ENCODE peak calls at places on chromosomes 1 and 21, in seven cellular contexts. T is astrocyte of the spinal cord, B is neural progenitor cell, N is BJ, K is GM20000, A is neural crest cell, E is stomach. D is an unnamed sample.

GRCh38 chr1:3924871-3925655 is 25.0 kb upstream of the C1orf174 start:
- DNase-seq in K (no peak), N (no peak), A (no peak), B (no peak), E (no peak), T (no peak), D (no peak)

GRCh38 chr21:41147096-41147978 is 20.6 kb upstream of the BACE2 start:
- DNase-seq in N (no peak), T (no peak), B (peak; percentile 56), K (no peak), E (no peak), A (no peak), D (no peak)

GRCh38 chr1:177164380-177165068 is at the start of gene ASTN1:
- DNase-seq in K (no peak), A (peak; percentile 49), T (no peak), N (no peak), E (no peak), B (peak; percentile 84), D (no peak)

GRCh38 chr1:177334856-177335255 is 164.1 kb downstream of the BRINP2 start:
- DNase-seq in T (no peak), E (no peak), A (no peak), B (no peak), K (no peak), N (no peak), D (no peak)

GRCh38 chr1:209769171-209769904 is 13.5 kb downstream of the TRAF3IP3 start:
- DNase-seq in A (no peak), K (peak; percentile 74), N (peak; percentile 53), T (peak; percentile 97), E (no peak), B (no peak), D (peak; percentile 92)

GRCh38 chr1:32817815-32818786 is 648 bp downstream of the S100PBP start:
- DNase-seq in N (no peak), K (no peak), T (peak; percentile 60), E (peak; percentile 72), B (peak; percentile 90), A (peak; percentile 61), D (peak; percentile 32)

GRCh38 chr21:41650526-41651145 is 116.2 kb downstream of the RIPK4 start:
- DNase-seq in T (no peak), A (no peak), E (no peak), N (no peak), K (no peak), B (no peak), D (no peak)

GRCh38 chr1:153510984-153511410 is 24.8 kb downstream of the S100A6 start:
- DNase-seq in T (peak; percentile 76), K (peak; percentile 86), A (peak; percentile 90), B (peak; percentile 92), E (peak; percentile 86), N (no peak), D (peak; percentile 66)

GRCh38 chr1:22702671-22703070 is 8.0 kb upstream of the EPHB2 start:
- DNase-seq in N (no peak), A (no peak), T (no peak), B (no peak), K (no peak), E (peak; percentile 43), D (no peak)

GRCh38 chr1:155200920-155201319 is 6.8 kb downstream of the THBS3 start:
- DNase-seq in E (no peak), T (no peak), A (no peak), N (no peak), B (no peak), K (no peak), D (no peak)

GRCh38 chr1:201964266-201964665 is 9.0 kb downstream of the TIMM17A start:
- DNase-seq in K (no peak), E (no peak), A (no peak), T (no peak), N (peak; percentile 41), B (no peak), D (peak; percentile 92)

GRCh38 chr1:52032785-52033131 is 852 bp downstream of the KTI12 start:
- DNase-seq in A (peak; percentile 8), E (peak; percentile 44), K (peak; percentile 55), N (no peak), T (peak; percentile 50), B (no peak), D (peak; percentile 49)

GRCh38 chr1:180178511-180179161 is 24.0 kb downstream of the QSOX1 start:
- DNase-seq in T (peak; percentile 52), E (peak; percentile 78), A (peak; percentile 84), K (peak; percentile 83), B (peak; percentile 75), N (no peak), D (peak; percentile 29)

GRCh38 chr1:32503153-32503552 is 36.1 kb upstream of the ZBTB8A start:
- DNase-seq in A (no peak), N (no peak), K (peak; percentile 4), B (no peak), T (no peak), E (no peak), D (no peak)

GRCh38 chr1:115771847-115772457 is 3.4 kb upstream of the CASQ2 start:
- DNase-seq in N (peak; percentile 37), E (peak; percentile 47), B (peak; percentile 86), K (peak; percentile 72), T (peak; percentile 83), A (peak; percentile 59), D (peak; percentile 86)

GRCh38 chr1:54559771-54560231 is 11.8 kb downstream of the ACOT11 start:
- DNase-seq in K (no peak), E (no peak), N (no peak), A (no peak), B (no peak), T (no peak), D (no peak)

GRCh38 chr21:39180429-39181019 is 2.7 kb downstream of the PSMG1 start:
- DNase-seq in K (no peak), N (no peak), T (no peak), A (no peak), E (no peak), B (no peak), D (peak; percentile 13)

GRCh38 chr1:235952950-235953615 is 86.4 kb upstream of the LYST start:
- DNase-seq in B (no peak), A (no peak), T (no peak), K (peak; percentile 50), E (no peak), N (no peak), D (no peak)

GRCh38 chr1:116559304-116559761 is 11.5 kb downstream of the CD58 start:
- DNase-seq in T (no peak), B (no peak), N (no peak), K (no peak), A (no peak), E (no peak), D (no peak)

GRCh38 chr1:234988536-234988935 is 140.1 kb downstream of the TOMM20 start:
- DNase-seq in A (no peak), E (no peak), K (no peak), T (no peak), B (no peak), N (no peak), D (no peak)

GRCh38 chr1:172778461-172779455 is 119.9 kb downstream of the FASLG start:
- DNase-seq in K (peak; percentile 49), N (no peak), A (no peak), T (no peak), E (no peak), B (no peak), D (no peak)

GRCh38 chr1:244239261-244239770 is 188.2 kb downstream of the ZBTB18 start:
- DNase-seq in A (no peak), N (no peak), B (no peak), E (no peak), T (peak; percentile 6), K (no peak), D (no peak)

GRCh38 chr1:77906146-77906545 is 17.7 kb downstream of the NEXN start:
- DNase-seq in A (no peak), K (no peak), T (no peak), N (no peak), E (no peak), B (no peak), D (no peak)

GRCh38 chr1:65992160-65993046 is 199.7 kb downstream of the PDE4B start:
- DNase-seq in E (no peak), T (peak; percentile 30), A (peak; percentile 17), K (no peak), N (no peak), B (peak; percentile 9), D (no peak)
- TF ChIP-seq CTCF in E (no peak), T (peak; percentile 2), A (no peak), K (no peak), N (no peak), B (no peak), D (no peak)

GRCh38 chr1:160058087-160058486 is 11.9 kb downstream of the KCNJ10 start:
- DNase-seq in B (no peak), K (no peak), T (peak; percentile 4), A (no peak), E (no peak), N (no peak), D (no peak)
- TF ChIP-seq CTCF in B (peak; percentile 43), K (no peak), T (peak; percentile 46), A (peak; percentile 23), E (no peak), N (peak; percentile 50), D (peak; percentile 63)

GRCh38 chr1:15526490-15527339 is at the start of gene DNAJC16:
- DNase-seq in N (peak; percentile 100), K (peak; percentile 89), B (peak; percentile 100), A (peak; percentile 97), T (peak; percentile 100), E (peak; percentile 99), D (peak; percentile 100)
- TF ChIP-seq CTCF in N (peak; percentile 33), K (peak; percentile 8), B (peak; percentile 28), A (no peak), T (peak; percentile 38), E (no peak), D (peak; percentile 57)

GRCh38 chr1:171641076-171641864 is 11.2 kb downstream of the MYOC start:
- DNase-seq in A (no peak), N (no peak), E (no peak), T (no peak), K (no peak), B (peak; percentile 26), D (no peak)
- TF ChIP-seq CTCF in A (no peak), N (no peak), E (no peak), T (no peak), K (no peak), B (peak; percentile 19), D (no peak)